ENCODE peak calls at places on chromosome 5, in six cellular contexts. D is neural progenitor cell; R is CD8-positive, alpha-beta memory T cell; O is IMR-90; C is psoas muscle; F is tibial nerve. Y is an unnamed sample. For H3K36me3 and H3K4me1, the result is how much of the 10 kb centered on the place peaks cover.

GRCh38 chr5:13510616-13511015 is 433.9 kb downstream of the DNAH5 start:
- DNase-seq in F (no peak), D (no peak), C (no peak), O (peak), R (no peak), Y (no peak)

GRCh38 chr5:40385544-40385943 is 294.2 kb upstream of the PTGER4 start:
- DNase-seq in O (peak), R (no peak), F (no peak), C (no peak), D (no peak), Y (peak)

GRCh38 chr5:127003798-127004495 is 26.4 kb downstream of the MARCHF3 start:
- DNase-seq in F (no peak), D (no peak), O (no peak), C (no peak), R (no peak), Y (no peak)

GRCh38 chr5:112983307-112983811 is 6.8 kb downstream of the DCP2 start:
- DNase-seq in O (peak), D (no peak), R (no peak), C (no peak), F (no peak), Y (no peak)

GRCh38 chr5:3004361-3005080 is 253.0 kb upstream of the IRX2 start:
- DNase-seq in O (no peak), R (no peak), C (no peak), F (no peak), D (no peak), Y (no peak)

GRCh38 chr5:173456751-173457171 is 128.5 kb upstream of the STC2 start:
- DNase-seq in D (no peak), R (no peak), C (no peak), F (no peak), O (peak), Y (no peak)

GRCh38 chr5:17187401-17187800 is 30.0 kb upstream of the BASP1 start:
- DNase-seq in F (no peak), D (no peak), R (no peak), O (peak), C (no peak), Y (no peak)

GRCh38 chr5:9765421-9765820 is 135.3 kb upstream of the TAS2R1 start:
- DNase-seq in O (peak), R (no peak), F (no peak), C (no peak), D (no peak), Y (no peak)

GRCh38 chr5:43432486-43433365 is 20.5 kb upstream of the CCL28 start:
- DNase-seq in D (no peak), O (peak), F (peak), C (peak), R (no peak), Y (no peak)

GRCh38 chr5:115551415-115551814 is 6.8 kb upstream of the FEM1C start:
- DNase-seq in O (no peak), C (no peak), D (no peak), F (no peak), R (no peak), Y (no peak)

GRCh38 chr5:25028994-25029393 is 384.2 kb upstream of the CDH10 start:
- DNase-seq in C (no peak), F (no peak), D (no peak), O (no peak), R (no peak), Y (no peak)

GRCh38 chr5:8726383-8727036 is 819.4 kb downstream of the SEMA5A start:
- DNase-seq in F (no peak), O (no peak), C (no peak), D (no peak), R (no peak), Y (no peak)

GRCh38 chr5:15026944-15027343 is 155.4 kb upstream of the ANKH start:
- DNase-seq in D (no peak), O (no peak), C (no peak), F (no peak), R (no peak), Y (no peak)

DNA sequence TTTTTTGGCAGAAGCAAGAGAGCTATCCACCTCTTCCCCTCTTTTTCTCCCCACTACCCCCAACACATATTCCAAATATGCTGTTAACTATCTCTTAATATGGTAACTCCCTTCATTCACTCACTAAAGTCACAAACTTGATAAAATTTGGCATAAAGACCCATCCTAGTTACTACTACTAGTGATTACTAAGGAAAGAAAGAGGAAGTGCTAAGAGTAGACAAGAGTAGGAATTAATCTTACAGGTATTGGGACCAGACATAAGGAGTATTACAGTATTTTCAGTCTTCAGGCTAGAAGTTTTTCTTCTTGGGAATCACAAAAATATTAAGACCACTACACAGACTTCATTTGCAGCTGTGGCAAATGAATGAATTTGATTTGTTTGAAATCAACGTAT is 2.2 kb downstream of the ADAMTS6 start:
- DNase-seq in D (no peak), F (no peak), C (no peak), R (no peak), O (no peak), Y (no peak)
- H3K27ac ChIP-seq in D (no peak), F (peak), C (no peak), R (no peak), O (no peak), Y (no peak)

DNA sequence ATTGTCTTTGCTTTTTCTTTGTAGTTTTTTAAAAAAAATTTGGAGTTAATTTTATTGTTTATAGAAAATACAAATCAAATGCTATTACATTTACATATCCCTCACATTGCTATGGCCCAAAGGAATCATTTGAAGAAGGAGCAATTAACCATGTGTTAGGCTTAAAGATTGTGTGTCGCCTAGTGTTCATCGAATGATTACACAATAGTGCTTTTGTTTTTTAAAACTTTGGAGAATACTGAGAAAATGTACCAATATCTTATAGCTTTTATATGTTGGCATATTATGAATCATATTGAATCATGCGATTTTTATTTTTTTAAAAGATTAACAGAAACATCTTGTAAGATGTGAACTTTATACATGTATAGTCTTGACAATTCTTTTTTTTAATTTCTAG is 21.7 kb downstream of the SLC30A5 start:
- DNase-seq in R (no peak), O (no peak), F (no peak), C (no peak), D (no peak), Y (no peak)
- H3K36me3 ChIP-seq in R (under half), O (under half), F (under half), C (under half), D (under half), Y (under half)

DNA sequence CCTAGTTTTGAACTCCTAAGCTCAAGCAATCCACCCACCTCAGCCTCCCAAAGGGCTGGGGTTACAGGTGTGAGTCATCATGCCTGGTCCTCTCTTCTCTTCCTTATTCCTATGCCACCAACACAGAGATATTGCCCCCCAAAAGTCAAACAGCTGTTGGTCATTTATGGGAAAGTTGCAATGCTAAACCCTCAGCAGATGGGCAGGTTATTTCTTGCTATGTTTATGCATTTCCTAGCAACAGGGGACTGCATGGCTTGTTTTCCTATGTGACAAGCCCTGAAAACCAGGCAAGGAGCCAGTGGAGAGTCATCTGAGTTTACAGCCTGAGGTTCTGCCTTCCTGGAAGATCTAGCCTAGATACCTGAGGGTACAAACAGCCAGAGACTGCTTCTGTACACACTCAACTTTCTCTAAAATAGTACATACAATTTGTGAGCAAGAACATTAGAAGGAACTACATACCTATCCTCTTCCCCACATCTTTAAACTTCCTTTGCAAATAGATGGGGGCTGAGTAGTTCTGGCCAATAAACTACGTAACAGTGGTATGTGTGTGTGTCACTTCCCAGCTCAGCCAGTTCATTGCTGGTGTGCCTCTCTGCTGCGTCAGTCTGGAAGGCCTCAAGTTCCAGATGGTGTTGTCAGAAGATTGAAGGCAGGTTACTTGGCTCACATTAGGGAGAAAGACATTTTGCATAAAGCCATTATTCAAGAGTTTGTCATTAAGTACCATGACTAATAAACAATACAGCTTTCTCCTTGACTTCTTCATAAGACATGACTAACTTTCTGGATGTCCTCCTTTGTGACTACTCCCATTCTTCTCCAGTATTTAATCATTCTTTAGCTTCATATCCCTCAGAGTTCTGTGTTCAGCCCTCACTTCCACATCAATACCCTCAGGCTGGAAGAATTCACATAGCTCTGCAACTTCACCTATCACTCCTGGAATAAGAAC is 65.3 kb downstream of the CSNK1A1 start:
- DNase-seq in D (no peak), R (no peak), O (peak), C (peak), F (no peak), Y (no peak)
- H3K4me1 ChIP-seq in D (under half), R (under half), O (under half), C (half or more), F (under half), Y (under half)

DNA sequence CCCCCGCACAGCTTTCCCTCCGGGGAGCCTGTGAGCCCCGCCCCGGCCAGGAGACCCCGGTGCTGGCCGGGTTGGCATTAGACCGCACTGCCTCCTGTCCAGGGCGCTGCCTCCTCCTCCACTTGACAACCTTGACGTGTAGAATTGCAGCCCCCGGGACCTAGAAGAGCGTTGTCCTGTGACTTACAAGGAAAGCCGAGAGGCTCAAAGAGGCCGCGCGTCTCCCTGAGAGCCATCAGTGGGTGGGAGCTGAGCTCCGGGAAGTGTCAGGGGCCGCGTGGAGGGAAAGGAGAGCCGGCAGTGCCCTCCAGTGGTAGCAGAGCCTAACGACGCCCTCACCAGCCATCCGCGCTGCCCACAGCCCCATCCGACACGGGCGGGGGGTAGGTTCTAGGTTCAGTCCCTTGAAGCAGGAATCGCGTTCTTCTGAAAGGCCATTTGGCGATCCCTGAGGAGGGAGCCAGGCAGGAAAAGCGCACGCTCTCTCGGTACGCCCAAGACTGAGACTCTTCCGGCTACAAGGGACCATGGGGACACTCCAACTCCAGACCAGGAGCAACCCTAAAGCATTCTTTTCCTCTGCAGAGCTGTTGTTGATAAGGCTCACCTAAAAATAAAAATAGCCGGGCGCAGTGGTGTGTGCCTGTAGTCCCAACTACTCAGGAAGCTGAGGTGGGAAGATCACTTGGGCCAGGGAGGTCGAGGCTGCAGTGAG is 40.6 kb upstream of the SAP30L start:
- DNase-seq in O (peak), F (peak), D (peak), C (peak), R (peak), Y (peak)
- H3K27ac ChIP-seq in O (peak), F (no peak), D (no peak), C (no peak), R (no peak), Y (no peak)

GRCh38 chr5:1336106-1336561 is 8.8 kb downstream of the CLPTM1L start:
- DNase-seq in O (no peak), F (no peak), D (no peak), C (peak), R (no peak), Y (no peak)
- H3K36me3 ChIP-seq in O (half or more), F (under half), D (under half), C (under half), R (half or more), Y (half or more)

GRCh38 chr5:32020271-32020670 is 153.8 kb downstream of the GOLPH3 start:
- DNase-seq in D (no peak), R (no peak), C (no peak), F (no peak), O (no peak), Y (no peak)
- H3K4me1 ChIP-seq in D (under half), R (under half), C (under half), F (half or more), O (under half), Y (under half)

GRCh38 chr5:167973126-167973525 is 318.3 kb upstream of the WWC1 start:
- DNase-seq in F (no peak), O (no peak), D (no peak), R (no peak), C (no peak), Y (no peak)
- H3K27ac ChIP-seq in F (no peak), O (no peak), D (no peak), R (no peak), C (no peak), Y (no peak)

DNA sequence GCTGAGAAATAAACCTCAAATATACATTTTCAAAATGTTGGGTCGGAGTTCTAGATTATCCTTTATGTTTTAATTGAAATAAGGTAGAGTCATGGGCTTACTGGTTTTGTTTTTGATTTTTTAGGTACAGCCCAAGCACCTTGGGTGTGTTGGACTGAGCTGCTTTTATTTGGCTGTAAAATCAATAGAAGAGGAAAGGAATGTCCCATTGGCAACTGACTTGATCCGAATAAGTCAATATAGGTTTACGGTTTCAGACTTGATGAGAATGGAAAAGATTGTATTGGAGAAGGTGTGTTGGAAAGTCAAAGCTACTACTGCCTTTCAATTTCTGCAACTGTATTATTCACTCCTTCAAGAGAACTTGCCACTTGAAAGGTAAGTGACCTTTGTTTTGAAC is 3.6 kb downstream of the CCNG1 start:
- DNase-seq in D (no peak), C (no peak), O (no peak), F (no peak), R (no peak), Y (no peak)
- H3K36me3 ChIP-seq in D (under half), C (under half), O (under half), F (under half), R (under half), Y (under half)

Y was measured in CD4-positive, alpha-beta memory T cell.